ENCODE peak calls at places on chromosome 9, in four cellular contexts. U is breast epithelium, T is IMR-90, N is upper lobe of left lung. F is an unnamed sample.

GRCh38 chr9:132531187-132531586 is 51.2 kb upstream of the BARHL1 start:
- DNase-seq in U (no peak), T (no peak), N (no peak), F (no peak)

GRCh38 chr9:70581214-70581966 is 166.9 kb upstream of the KLF9 start:
- DNase-seq in U (no peak), T (no peak), N (no peak), F (no peak)

GRCh38 chr9:112232233-112232632 is 57.1 kb upstream of the SUSD1 start:
- DNase-seq in U (no peak), T (no peak), N (no peak), F (no peak)

GRCh38 chr9:22211588-22212360 is 202.7 kb upstream of the CDKN2B start:
- DNase-seq in U (no peak), T (peak; percentile 93), N (no peak), F (no peak)

GRCh38 chr9:34796924-34797323 is 87.0 kb upstream of the CCL21 start:
- DNase-seq in U (no peak), T (no peak), N (no peak), F (no peak)

GRCh38 chr9:684950-685340 is 156.6 kb upstream of the DMRT1 start:
- DNase-seq in U (no peak), T (peak; percentile 88), N (no peak), F (no peak)

GRCh38 chr9:137365552-137366444 is 57.2 kb downstream of the EXD3 start:
- DNase-seq in U (no peak), T (no peak), N (no peak), F (no peak)

GRCh38 chr9:37364751-37365360 is 57.6 kb upstream of the GRHPR start:
- DNase-seq in U (no peak), T (no peak), N (no peak), F (no peak)

GRCh38 chr9:133999866-134000265 is 7.7 kb upstream of the VAV2 start:
- DNase-seq in U (no peak), T (no peak), N (no peak), F (no peak)
- TF ChIP-seq POLR2A in U (no peak), T (no peak), N (no peak), F (no peak)

GRCh38 chr9:128276008-128276573 is at the start of gene SWI5:
- DNase-seq in U (peak; percentile 99), T (peak; percentile 99), N (peak; percentile 98), F (peak; percentile 97)
- TF ChIP-seq POLR2A in U (peak; percentile 98), T (no peak), N (peak; percentile 69), F (peak; percentile 97)

DNA sequence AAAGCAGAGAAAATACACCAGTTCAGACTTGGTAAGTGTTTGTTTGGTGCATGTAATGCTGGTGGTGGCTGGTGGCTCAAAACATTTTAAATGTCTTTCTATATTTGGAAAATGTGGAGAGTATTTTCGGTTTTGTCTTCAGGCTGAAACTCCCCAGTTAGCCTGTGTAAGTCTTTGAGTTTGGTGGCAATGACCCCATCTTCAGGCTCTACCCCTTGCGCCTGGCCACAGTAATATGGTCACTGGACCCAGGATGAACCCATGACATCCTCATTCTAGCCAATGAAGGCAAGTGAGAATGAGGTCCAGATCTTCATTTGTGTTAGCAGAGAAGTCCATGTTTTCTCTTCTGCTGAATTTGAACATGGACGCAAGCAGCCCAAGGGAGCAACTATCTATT is 422.6 kb downstream of the BRINP1 start:
- DNase-seq in U (no peak), T (no peak), N (no peak), F (no peak)
- TF ChIP-seq POLR2A in U (no peak), T (no peak), N (no peak), F (no peak)

GRCh38 chr9:129058965-129059795 is 21.7 kb upstream of the DOLPP1 start:
- DNase-seq in U (no peak), T (peak; percentile 42), N (no peak), F (no peak)
- TF ChIP-seq POLR2A in U (no peak), T (no peak), N (no peak), F (no peak)

F was measured in GM12891.